ENCODE peak calls at places on chromosomes 3 and 15, in eight cellular contexts. X, I, U, R, V, H, M and W are unnamed samples.

GRCh38 chr3:24640330-24640877 is 145.8 kb upstream of the THRB start:
- DNase-seq in V (peak), R (no peak), U (peak), H (no peak), M (no peak), X (peak), I (no peak), W (no peak)

GRCh38 chr15:101718896-101719295 is 5.4 kb downstream of the TARS3 start:
- DNase-seq in V (no peak), I (no peak), X (no peak), R (no peak), U (no peak), M (no peak), H (no peak), W (no peak)

GRCh38 chr3:150020527-150020926 is 49.8 kb upstream of the PFN2 start:
- DNase-seq in X (no peak), H (no peak), I (peak), V (peak), U (peak), M (no peak), R (no peak), W (no peak)

GRCh38 chr3:197835509-197835908 is 44.5 kb downstream of the LRCH3 start:
- DNase-seq in R (no peak), U (no peak), M (no peak), H (no peak), V (no peak), X (no peak), I (no peak), W (no peak)

GRCh38 chr15:31274496-31275330 is 51.9 kb upstream of the KLF13 start:
- DNase-seq in R (peak), H (peak), U (no peak), X (no peak), V (peak), M (no peak), I (peak), W (no peak)

GRCh38 chr3:174440741-174441587 is 418.2 kb upstream of the NAALADL2 start:
- DNase-seq in I (peak), R (peak), X (peak), M (peak), H (peak), V (peak), U (peak), W (peak)

GRCh38 chr3:190012314-190012782 is 108.3 kb downstream of the P3H2 start:
- DNase-seq in U (peak), V (peak), H (no peak), M (no peak), I (peak), X (peak), R (no peak), W (no peak)

GRCh38 chr15:75235051-75235673 is 23.0 kb upstream of the GOLGA6C start:
- DNase-seq in M (no peak), X (no peak), H (no peak), R (no peak), I (no peak), V (no peak), U (no peak), W (no peak)

GRCh38 chr3:60809857-60810256 is 441.4 kb downstream of the FHIT start:
- DNase-seq in X (no peak), I (no peak), V (peak), H (no peak), R (no peak), M (no peak), U (peak), W (no peak)

GRCh38 chr3:72310028-72310987 is 525.4 kb upstream of the PROK2 start:
- DNase-seq in U (peak), V (peak), R (no peak), X (no peak), H (peak), M (peak), I (peak), W (no peak)

GRCh38 chr3:128297401-128298138 is 144.3 kb downstream of the EEFSEC start:
- DNase-seq in M (no peak), X (no peak), U (peak), H (peak), R (peak), I (peak), V (peak), W (no peak)

GRCh38 chr3:179067839-179068238 is 3.8 kb downstream of the ZMAT3 start:
- DNase-seq in M (no peak), X (no peak), H (no peak), R (no peak), U (no peak), I (no peak), V (no peak), W (no peak)

GRCh38 chr15:50624616-50625168 is 61.9 kb downstream of the TRPM7 start:
- DNase-seq in R (no peak), I (no peak), M (no peak), U (no peak), H (no peak), X (no peak), V (no peak), W (no peak)

GRCh38 chr3:56157693-56158092 is 310.6 kb downstream of the ERC2 start:
- DNase-seq in H (peak), M (no peak), I (no peak), V (peak), U (peak), X (no peak), R (no peak), W (peak)

GRCh38 chr15:41151451-41152005 is 35.4 kb upstream of the INO80 start:
- DNase-seq in X (no peak), I (no peak), V (no peak), U (no peak), R (no peak), M (no peak), H (no peak), W (no peak)

GRCh38 chr15:80744826-80745225 is 34.3 kb upstream of the CEMIP start:
- DNase-seq in V (peak), R (no peak), I (peak), H (no peak), X (no peak), U (peak), M (no peak), W (no peak)

GRCh38 chr3:71497367-71497925 is 86.1 kb downstream of the FOXP1 start:
- DNase-seq in M (no peak), U (no peak), X (no peak), I (no peak), H (no peak), V (no peak), R (no peak), W (no peak)

GRCh38 chr15:57923750-57924149 is 141.8 kb downstream of the ALDH1A2 start:
- DNase-seq in I (no peak), R (no peak), X (no peak), V (no peak), M (no peak), U (peak), H (no peak), W (no peak)

GRCh38 chr15:55240125-55240760 is 43.5 kb upstream of the RSL24D1 start:
- DNase-seq in V (no peak), U (no peak), M (no peak), R (no peak), I (no peak), H (no peak), X (no peak), W (no peak)

GRCh38 chr3:192685801-192686200 is 41.5 kb downstream of the FGF12 start:
- DNase-seq in H (no peak), U (no peak), M (no peak), R (no peak), I (no peak), X (no peak), V (no peak), W (no peak)

GRCh38 chr15:78808550-78808949 is 2.7 kb downstream of the ADAMTS7 start:
- DNase-seq in X (peak), I (peak), M (no peak), H (no peak), R (no peak), U (peak), V (no peak), W (no peak)

GRCh38 chr15:78811825-78812183 is 540 bp upstream of the ADAMTS7 start:
- DNase-seq in H (no peak), I (no peak), V (no peak), U (peak), X (no peak), M (no peak), R (no peak), W (no peak)

GRCh38 chr15:78811124-78811824 is at the start of gene ADAMTS7:
- DNase-seq in H (peak), R (peak), M (peak), U (peak), I (peak), X (peak), V (peak), W (peak)

GRCh38 chr15:78810003-78810376 is 1.3 kb downstream of the ADAMTS7 start:
- DNase-seq in H (no peak), R (no peak), V (no peak), M (no peak), I (no peak), U (no peak), X (no peak), W (no peak)

DNA sequence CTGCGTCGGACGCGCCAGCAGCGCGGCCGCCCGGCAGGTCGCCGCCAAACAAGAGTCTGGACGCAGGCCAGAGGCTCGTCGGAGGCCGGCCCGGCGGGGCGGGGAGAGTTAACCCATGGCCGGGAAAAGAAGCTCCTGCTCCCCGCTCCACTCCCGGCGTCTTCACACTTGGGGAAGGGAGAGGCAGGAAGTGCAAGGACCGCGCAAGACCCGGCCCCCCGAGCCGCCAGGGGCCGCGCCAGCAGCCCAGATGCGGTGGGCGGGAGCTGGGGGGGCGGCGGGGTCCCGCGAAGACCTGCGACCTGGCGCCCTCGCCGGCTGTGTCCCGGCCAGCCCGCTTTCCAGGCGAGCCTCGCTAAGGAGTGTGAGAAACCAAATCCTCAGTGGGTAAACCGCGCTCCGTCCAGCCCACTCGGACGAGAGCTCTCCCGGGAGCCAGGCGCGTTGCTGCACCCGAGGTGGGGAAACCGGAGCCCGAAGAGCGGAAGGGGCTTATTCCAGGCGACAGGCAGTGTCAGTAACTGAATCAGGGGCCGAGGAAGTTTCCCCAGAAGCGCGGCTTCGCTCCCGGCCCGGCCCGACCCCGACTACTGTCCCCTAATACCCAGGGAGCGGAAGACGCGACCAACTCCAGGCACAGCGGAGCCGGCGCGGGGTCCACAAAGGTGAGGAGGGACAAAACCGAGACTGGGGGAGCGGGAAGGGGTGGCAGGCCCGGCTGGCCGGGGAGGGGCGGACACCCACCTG is 714 bp downstream of the ADAMTS7 start:
- DNase-seq in I (peak), R (no peak), M (no peak), V (peak), H (peak), U (peak), X (no peak), W (no peak)
- H3K4me3 ChIP-seq in I (peak), R (peak), M (peak), V (peak), H (no peak), U (peak), X (peak), W (peak)

DNA sequence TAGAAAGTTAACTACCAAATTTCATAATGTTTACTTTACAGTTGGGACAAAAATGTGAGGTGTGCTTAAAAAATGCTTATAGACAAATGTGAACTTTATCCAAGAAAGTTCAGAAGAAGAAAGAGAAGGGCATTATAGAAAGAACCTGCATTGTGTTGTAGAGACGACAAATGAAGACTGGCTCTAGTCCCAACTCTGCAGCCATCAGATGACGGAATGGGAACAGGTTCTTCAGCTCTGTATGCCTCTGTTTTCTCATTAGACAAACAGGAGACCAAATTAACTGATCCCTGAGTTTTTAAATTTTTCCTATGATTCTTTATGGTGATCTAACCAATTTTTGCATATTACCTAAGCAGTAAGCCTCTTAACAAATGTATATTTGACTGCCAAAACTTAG is 49.2 kb downstream of the PDZRN3 start:
- DNase-seq in H (no peak), R (no peak), U (no peak), V (no peak), X (no peak), I (no peak), M (no peak), W (no peak)
- H3K4me3 ChIP-seq in H (no peak), R (no peak), U (no peak), V (no peak), X (no peak), I (no peak), M (no peak), W (no peak)

GRCh38 chr3:139173372-139174108 is 128.8 kb upstream of the PRR23C start:
- DNase-seq in H (no peak), X (no peak), V (no peak), I (no peak), M (no peak), R (no peak), U (peak), W (no peak)
- H3K4me3 ChIP-seq in H (no peak), X (no peak), V (peak), I (no peak), M (peak), R (peak), U (peak), W (peak)

DNA sequence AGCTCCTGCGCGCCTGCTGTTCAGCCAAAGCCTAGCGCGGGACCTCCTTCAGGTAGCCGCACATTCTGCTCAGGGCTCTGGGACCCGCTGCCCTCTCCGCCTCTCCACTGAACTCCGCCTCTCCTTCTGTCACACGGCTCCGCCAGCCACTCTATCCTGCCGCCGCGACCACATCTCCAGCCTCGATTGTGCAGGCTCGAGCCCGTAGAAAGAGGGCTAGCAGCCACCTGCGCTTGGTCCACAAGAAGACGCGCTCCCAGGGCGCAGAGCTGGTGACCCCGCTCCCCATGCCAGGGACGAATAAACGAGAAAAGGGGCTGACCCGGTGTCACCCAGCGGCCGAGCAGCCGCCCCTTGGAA is 1.1 kb upstream of the VIPR1 start:
- DNase-seq in R (peak), V (no peak), H (no peak), X (no peak), U (no peak), I (no peak), M (no peak), W (no peak)
- H3K4me3 ChIP-seq in R (peak), V (peak), H (no peak), X (no peak), U (no peak), I (no peak), M (peak), W (peak)

GRCh38 chr3:31573460-31573779 is 40.7 kb downstream of the STT3B start:
- DNase-seq in V (no peak), M (no peak), I (no peak), R (no peak), U (no peak), X (no peak), H (no peak), W (no peak)
- H3K4me3 ChIP-seq in V (no peak), M (no peak), I (no peak), R (no peak), U (no peak), X (no peak), H (no peak), W (no peak)

GRCh38 chr3:51955893-51956770 is 951 bp downstream of the GPR62 start:
- DNase-seq in H (peak), I (no peak), V (peak), X (no peak), M (no peak), U (peak), R (no peak), W (no peak)

GRCh38 chr3:51954713-51955112 is 468 bp upstream of the GPR62 start:
- DNase-seq in V (no peak), H (no peak), R (no peak), I (no peak), X (no peak), M (no peak), U (no peak), W (no peak)

GRCh38 chr3:51953445-51953844 is 1.7 kb upstream of the GPR62 start:
- DNase-seq in V (peak), I (peak), H (no peak), M (no peak), U (peak), X (no peak), R (no peak), W (no peak)

GRCh38 chr3:51954120-51954519 is 1.1 kb upstream of the GPR62 start:
- DNase-seq in U (no peak), M (no peak), I (no peak), H (no peak), V (no peak), R (no peak), X (no peak), W (no peak)

DNA sequence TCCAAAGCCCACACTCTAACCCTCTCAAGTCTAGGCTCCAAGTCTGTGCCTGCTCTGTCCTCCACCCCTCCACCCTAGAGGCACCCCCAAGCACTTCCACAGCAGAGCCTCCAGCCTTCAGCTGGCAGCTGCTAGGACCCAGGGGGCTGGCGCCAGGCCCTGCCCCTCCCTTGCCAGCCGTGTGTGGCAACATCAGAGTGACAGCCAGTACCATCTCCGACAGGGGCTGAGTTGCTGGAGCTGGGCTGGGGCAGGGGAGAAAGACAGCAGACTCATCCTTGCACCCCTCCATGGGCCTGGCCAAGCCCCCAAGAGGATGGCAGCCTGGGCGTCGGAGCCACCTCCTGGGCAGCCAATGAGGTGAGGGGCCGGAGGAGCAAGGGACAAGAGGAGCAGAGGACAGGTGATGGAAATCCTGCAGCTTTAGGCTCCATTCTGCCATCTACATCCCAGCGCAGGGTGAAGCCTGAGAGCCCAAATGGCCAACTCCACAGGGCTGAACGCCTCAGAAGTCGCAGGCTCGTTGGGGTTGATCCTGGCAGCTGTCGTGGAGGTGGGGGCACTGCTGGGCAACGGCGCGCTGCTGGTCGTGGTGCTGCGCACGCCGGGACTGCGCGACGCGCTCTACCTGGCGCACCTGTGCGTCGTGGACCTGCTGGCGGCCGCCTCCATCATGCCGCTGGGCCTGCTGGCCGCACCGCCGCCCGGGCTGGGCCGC is at the start of gene GPR62:
- DNase-seq in V (no peak), H (no peak), I (no peak), M (no peak), U (no peak), X (no peak), R (no peak), W (no peak)
- H3K4me3 ChIP-seq in V (no peak), H (no peak), I (no peak), M (no peak), U (no peak), X (no peak), R (peak), W (peak)

DNA sequence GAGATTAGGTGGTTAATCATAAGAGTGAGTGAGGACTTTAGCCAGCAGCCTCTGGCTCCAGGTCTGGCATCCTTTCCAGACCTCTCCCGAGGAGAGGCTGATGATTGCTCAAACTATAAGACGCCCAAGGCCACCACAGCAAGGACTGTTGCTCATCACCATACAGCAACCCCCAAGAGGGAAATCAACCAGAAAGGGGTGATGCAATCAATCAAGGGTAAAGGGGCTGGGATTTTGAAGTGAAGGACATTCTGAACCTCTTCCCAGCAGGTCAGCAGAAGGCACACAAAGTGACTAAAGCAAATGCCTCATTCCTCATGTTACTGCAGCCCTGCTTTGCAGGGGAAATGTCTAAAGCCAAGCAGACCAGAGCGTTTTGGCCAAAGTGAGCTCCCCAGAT is 247.3 kb upstream of the IGF1R start:
- DNase-seq in X (no peak), M (no peak), V (no peak), R (peak), I (no peak), H (peak), U (no peak), W (peak)
- H3K4me3 ChIP-seq in X (no peak), M (no peak), V (no peak), R (no peak), I (no peak), H (no peak), U (no peak), W (no peak)

DNA sequence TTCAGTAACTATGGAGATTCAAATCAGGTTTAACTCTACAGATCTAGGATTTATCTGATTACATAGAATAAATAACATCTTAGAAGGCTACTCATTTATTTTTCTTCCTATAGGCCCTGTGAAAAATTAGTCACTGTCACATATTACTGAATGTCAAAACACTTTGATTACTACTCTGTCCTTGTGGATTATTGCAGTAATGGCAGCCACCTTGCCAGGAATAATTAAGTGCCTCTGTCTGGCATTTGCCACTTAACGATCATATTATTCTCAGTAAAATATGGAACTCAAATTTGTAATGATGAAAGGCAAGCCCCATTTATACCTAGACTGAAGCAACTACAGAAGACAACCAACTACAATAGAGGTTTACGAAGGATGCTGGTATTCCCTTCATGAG is 596.3 kb upstream of the ARPP21 start:
- DNase-seq in M (no peak), I (no peak), R (no peak), U (no peak), H (no peak), V (no peak), X (no peak), W (no peak)
- H3K4me3 ChIP-seq in M (no peak), I (no peak), R (no peak), U (no peak), H (no peak), V (no peak), X (no peak), W (no peak)